ENCODE peak calls at places on chromosome 18, in six cellular contexts. P is GM23338, Y is breast epithelium, V is endothelial cell of umbilical vein, W is stomach, D is suprapubic skin. J is an unnamed sample.

GRCh38 chr18:62610509-62611394 is 87.9 kb downstream of the ZCCHC2 start:
- DNase-seq in P (peak; percentile 57), Y (no peak), V (no peak), W (no peak), D (no peak), J (peak; percentile 73)

GRCh38 chr18:33210575-33211189 is 229.8 kb downstream of the CCDC178 start:
- DNase-seq in P (peak; percentile 81), Y (no peak), V (peak; percentile 36), W (no peak), D (no peak), J (no peak)

GRCh38 chr18:5625076-5625475 is 81.3 kb upstream of the EPB41L3 start:
- DNase-seq in P (peak; percentile 63), Y (no peak), V (no peak), W (no peak), D (no peak), J (no peak)

GRCh38 chr18:11387880-11388279 is 221.5 kb upstream of the SLC35G4 start:
- DNase-seq in P (peak; percentile 46), Y (no peak), V (peak; percentile 25), W (peak; percentile 37), D (no peak), J (no peak)

GRCh38 chr18:27378396-27379094 is 193.4 kb upstream of the CHST9 start:
- DNase-seq in P (no peak), Y (no peak), V (peak; percentile 3), W (no peak), D (no peak), J (no peak)

GRCh38 chr18:66219817-66220216 is 384.1 kb downstream of the CDH19 start:
- DNase-seq in P (no peak), Y (no peak), V (no peak), W (no peak), D (no peak), J (no peak)

GRCh38 chr18:8416212-8417019 is 192.8 kb upstream of the RAB12 start:
- DNase-seq in P (no peak), Y (no peak), V (no peak), W (no peak), D (no peak), J (no peak)

GRCh38 chr18:42183746-42184145 is 228.7 kb downstream of the PIK3C3 start:
- DNase-seq in P (no peak), Y (no peak), V (no peak), W (no peak), D (no peak), J (no peak)

GRCh38 chr18:55908790-55909408 is 320.9 kb upstream of the TCF4 start:
- DNase-seq in P (no peak), Y (no peak), V (no peak), W (no peak), D (no peak), J (no peak)

GRCh38 chr18:61980355-61980754 is 87.5 kb upstream of the RNF152 start:
- DNase-seq in P (no peak), Y (no peak), V (no peak), W (no peak), D (no peak), J (no peak)

GRCh38 chr18:69617888-69618287 is 217.2 kb downstream of the DOK6 start:
- DNase-seq in P (no peak), Y (no peak), V (no peak), W (no peak), D (no peak), J (no peak)

GRCh38 chr18:32160547-32160946 is 29.3 kb upstream of the MEP1B start:
- DNase-seq in P (no peak), Y (no peak), V (no peak), W (no peak), D (no peak), J (no peak)

GRCh38 chr18:33576999-33577687 is 876 bp upstream of the ASXL3 start:
- DNase-seq in P (no peak), Y (no peak), V (peak; percentile 4), W (no peak), D (no peak), J (no peak)

GRCh38 chr18:8389391-8390340 is 219.6 kb upstream of the RAB12 start:
- DNase-seq in P (peak; percentile 93), Y (no peak), V (peak; percentile 78), W (peak; percentile 78), D (no peak), J (peak; percentile 66)

GRCh38 chr18:33269223-33269622 is 171.3 kb downstream of the CCDC178 start:
- DNase-seq in P (peak; percentile 64), Y (no peak), V (no peak), W (no peak), D (no peak), J (no peak)

GRCh38 chr18:54742120-54742519 is 86.2 kb upstream of the RAB27B start:
- DNase-seq in P (no peak), Y (no peak), V (no peak), W (no peak), D (no peak), J (no peak)

GRCh38 chr18:46771141-46771540 is 14.3 kb upstream of the ST8SIA5 start:
- DNase-seq in P (no peak), Y (no peak), V (no peak), W (no peak), D (no peak), J (no peak)

GRCh38 chr18:12032786-12033642 is 51.7 kb downstream of the IMPA2 start:
- DNase-seq in P (no peak), Y (peak; percentile 6), V (no peak), W (no peak), D (peak; percentile 52), J (no peak)

GRCh38 chr18:30970201-30970816 is 72.2 kb downstream of the DSC3 start:
- DNase-seq in P (peak; percentile 71), Y (no peak), V (peak; percentile 30), W (no peak), D (no peak), J (no peak)

DNA sequence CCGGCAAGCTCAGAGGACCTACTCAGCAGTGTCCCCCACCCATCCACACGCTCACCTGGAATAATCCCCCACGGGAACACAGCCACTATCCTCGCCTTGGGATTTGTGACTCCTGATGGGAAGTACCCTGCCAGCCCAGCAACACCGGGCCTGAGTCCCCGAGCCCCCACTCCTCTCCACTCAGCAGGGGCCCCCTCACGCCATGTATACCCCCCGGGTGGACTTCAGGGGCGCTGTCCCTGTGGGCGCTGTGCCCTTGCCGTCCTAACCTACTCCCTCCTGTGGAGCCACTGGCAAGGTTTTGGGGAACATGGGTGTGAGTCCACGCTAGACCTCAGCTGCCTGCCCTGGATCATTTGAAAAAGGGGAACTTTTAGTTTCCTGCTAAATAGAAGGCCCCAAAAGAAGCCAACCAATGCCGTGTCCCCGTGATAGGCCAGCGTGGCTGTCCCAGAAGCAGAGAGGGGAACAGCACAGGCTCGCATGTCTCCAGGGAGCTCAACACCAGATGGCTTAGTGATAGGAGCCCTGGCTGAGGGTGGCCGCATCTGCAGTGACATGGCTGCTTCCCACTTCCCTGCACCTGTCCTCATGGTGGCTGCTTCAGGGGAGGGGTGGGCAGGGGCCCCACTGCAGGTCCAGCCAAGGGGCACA is 79.8 kb downstream of the MBP start:
- DNase-seq in P (no peak), Y (no peak), V (no peak), W (no peak), D (no peak), J (no peak)
- TF ChIP-seq POLR2AphosphoS5 in P (no peak), Y (no peak), V (no peak), W (no peak), D (no peak), J (no peak)

DNA sequence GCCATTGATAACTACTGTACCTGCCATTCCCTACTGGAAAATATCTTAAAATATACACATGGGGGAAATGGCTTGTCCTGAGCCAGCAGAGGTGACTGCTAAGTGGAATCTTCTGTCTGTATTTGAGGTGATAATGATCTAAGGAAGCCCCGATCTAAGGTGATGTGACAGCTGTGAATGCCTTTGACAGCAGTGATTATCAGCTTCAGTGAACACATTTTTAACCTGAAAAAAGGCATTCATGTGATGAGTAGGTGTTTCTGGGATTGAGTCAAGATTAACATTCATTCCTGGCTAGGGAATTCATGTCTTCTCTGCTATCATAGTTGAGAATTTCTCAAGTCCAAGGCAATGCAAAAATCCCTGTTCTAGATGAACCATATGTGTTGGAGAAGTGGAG is 9.1 kb upstream of the MAPRE2 start:
- DNase-seq in P (no peak), Y (no peak), V (no peak), W (no peak), D (no peak), J (no peak)
- TF ChIP-seq POLR2AphosphoS5 in P (no peak), Y (no peak), V (no peak), W (no peak), D (no peak), J (no peak)

DNA sequence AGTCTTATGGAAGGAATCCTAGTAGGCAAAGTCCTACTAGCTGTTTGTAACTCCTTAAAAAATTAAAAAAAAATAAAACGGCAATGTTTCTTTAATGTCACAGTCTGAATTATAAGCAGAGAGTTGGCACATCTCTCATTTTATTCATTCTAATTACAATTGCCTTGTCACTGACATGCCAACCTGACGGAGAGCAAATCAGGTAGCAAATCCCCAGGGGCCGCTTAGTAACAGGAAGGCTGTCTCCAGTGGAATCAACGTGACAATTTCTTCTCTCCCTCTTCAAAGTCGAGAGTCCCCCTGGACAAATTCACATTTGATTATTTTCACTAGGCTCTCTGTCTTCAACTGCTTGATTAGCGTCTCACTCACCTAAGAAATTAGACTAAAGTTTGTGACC is 1598.9 kb upstream of the PIK3C3 start:
- DNase-seq in P (no peak), Y (no peak), V (no peak), W (no peak), D (no peak), J (no peak)
- TF ChIP-seq POLR2AphosphoS5 in P (no peak), Y (no peak), V (no peak), W (no peak), D (no peak), J (no peak)

GRCh38 chr18:75212626-75213110 is 2.1 kb downstream of the TSHZ1 start:
- DNase-seq in P (no peak), Y (no peak), V (peak; percentile 37), W (no peak), D (no peak), J (no peak)

GRCh38 chr18:75210274-75211001 is at the start of gene TSHZ1:
- DNase-seq in P (peak; percentile 80), Y (peak; percentile 58), V (peak; percentile 92), W (peak; percentile 51), D (no peak), J (no peak)

GRCh38 chr18:75211002-75211621 is 515 bp downstream of the TSHZ1 start:
- DNase-seq in P (peak; percentile 37), Y (no peak), V (peak; percentile 43), W (no peak), D (no peak), J (no peak)

GRCh38 chr18:75213610-75214009 is 3.0 kb downstream of the TSHZ1 start:
- DNase-seq in P (no peak), Y (no peak), V (peak; percentile 96), W (no peak), D (no peak), J (no peak)

DNA sequence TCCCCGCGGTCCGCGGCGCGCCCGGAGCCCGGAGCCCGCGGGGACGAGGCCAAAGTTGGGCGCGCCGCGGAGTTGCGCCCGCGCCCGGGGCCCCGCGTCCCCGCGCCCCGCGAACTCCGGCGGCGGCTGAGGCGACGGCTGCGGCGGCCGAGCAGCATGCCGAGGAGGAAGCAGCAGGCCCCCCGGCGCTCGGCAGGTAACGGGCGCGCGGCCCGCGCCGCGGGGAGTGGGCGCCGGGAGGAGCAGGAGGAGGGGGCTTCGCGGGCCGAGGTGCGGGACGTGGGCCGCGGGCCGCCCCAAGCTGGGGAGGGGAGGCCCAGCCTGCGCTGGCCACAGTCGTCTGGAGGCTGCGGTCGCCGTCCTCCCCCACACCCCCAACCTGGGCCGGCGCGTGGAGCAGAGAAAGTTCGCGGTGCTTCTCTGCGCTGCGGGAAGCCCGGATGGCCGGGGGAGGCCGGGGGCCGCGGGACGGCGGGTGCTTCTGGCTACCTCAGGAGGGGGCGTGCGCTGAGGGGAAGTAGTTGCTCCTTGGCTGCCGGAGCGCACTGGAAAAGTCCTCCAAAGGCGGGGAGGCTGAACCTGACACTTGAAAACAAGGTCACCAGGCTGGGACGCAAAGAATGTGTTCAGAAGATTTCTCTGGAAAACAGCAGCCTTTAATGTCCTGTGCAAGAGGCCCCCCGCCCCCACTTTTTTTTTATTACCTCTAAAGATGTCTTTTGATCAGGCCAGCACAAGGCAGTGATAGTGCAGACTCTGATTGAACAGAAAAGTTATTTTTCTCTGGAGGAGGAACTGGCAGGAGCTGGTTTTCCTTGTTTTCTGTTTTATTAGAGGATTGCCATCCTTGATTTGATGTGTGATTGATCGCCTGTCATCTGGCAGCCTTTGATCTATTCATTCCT is 1.4 kb downstream of the TSHZ1 start:
- DNase-seq in P (peak; percentile 80), Y (no peak), V (peak; percentile 56), W (no peak), D (peak; percentile 78), J (peak; percentile 76)
- TF ChIP-seq POLR2AphosphoS5 in P (no peak), Y (no peak), V (no peak), W (no peak), D (no peak), J (no peak)

J was measured in H1.